ENCODE peak calls at places on chromosomes 7 and 10, in six cellular contexts. E is fibroblast of mammary gland, I is RPMI8226, W is uterus, G is GM03348, U is foreskin fibroblast. S is an unnamed sample.

GRCh38 chr7:5636914-5637313 is 144.5 kb downstream of the RNF216 start:
- DNase-seq in W (peak; percentile 88), E (peak; percentile 94), G (peak; percentile 95), U (peak; percentile 91), I (no peak), S (peak; percentile 83)

GRCh38 chr7:39016609-39017008 is 38.9 kb downstream of the POU6F2 start:
- DNase-seq in W (no peak), G (no peak), I (no peak), E (no peak), U (no peak), S (no peak)

GRCh38 chr7:87506243-87507180 is 31.0 kb upstream of the ABCB4 start:
- DNase-seq in I (peak; percentile 15), U (peak; percentile 6), E (peak; percentile 34), G (peak; percentile 13), W (no peak), S (no peak)

GRCh38 chr7:121076350-121077164 is 88.0 kb downstream of the CPED1 start:
- DNase-seq in E (peak; percentile 89), G (peak; percentile 41), W (no peak), I (no peak), U (peak; percentile 57), S (peak; percentile 37)

GRCh38 chr7:33155811-33156210 is 26.4 kb downstream of the BBS9 start:
- DNase-seq in W (no peak), G (peak; percentile 49), I (no peak), E (peak; percentile 75), U (peak; percentile 23), S (no peak)

GRCh38 chr7:132202541-132202940 is 373.7 kb downstream of the PLXNA4 start:
- DNase-seq in G (no peak), U (no peak), I (no peak), W (no peak), E (no peak), S (no peak)

GRCh38 chr10:117130346-117130745 is 7.7 kb downstream of the VAX1 start:
- DNase-seq in U (no peak), W (no peak), G (no peak), I (no peak), E (no peak), S (no peak)

GRCh38 chr7:96118449-96119001 is 203.4 kb downstream of the SLC25A13 start:
- DNase-seq in U (no peak), W (no peak), G (no peak), E (no peak), I (no peak), S (no peak)

GRCh38 chr7:110774066-110774465 is 316.9 kb upstream of the LRRN3 start:
- DNase-seq in W (no peak), G (no peak), E (no peak), U (no peak), I (no peak), S (no peak)

GRCh38 chr10:93652857-93653256 is 40.5 kb downstream of the PDE6C start:
- DNase-seq in I (no peak), U (peak; percentile 23), W (no peak), E (peak; percentile 33), G (peak; percentile 13), S (no peak)

S was measured in fibroblast of the conjunctiva.